ENCODE peak calls at places on chromosomes 16 and 17, in eight cellular contexts. D is brain microvascular endothelial cell, L is AG09309, P is GM23338, Z is left lung, B is body of pancreas, A is thyroid gland, F is heart right ventricle. V is an unnamed sample.

GRCh38 chr17:72151565-72152391 is 31.0 kb downstream of the SOX9 start:
- DNase-seq in D (peak), L (no peak), P (peak), Z (peak), B (peak), A (peak), F (peak), V (no peak)

GRCh38 chr16:86747761-86748160 is 169.4 kb downstream of the FOXL1 start:
- DNase-seq in D (no peak), L (no peak), P (no peak), Z (no peak), B (no peak), A (no peak), F (no peak), V (no peak)

GRCh38 chr16:14286381-14287230 is 215.5 kb downstream of the MRTFB start:
- DNase-seq in D (no peak), L (peak), P (peak), Z (no peak), B (no peak), A (no peak), F (no peak), V (no peak)

GRCh38 chr17:58997756-58998553 is 108.7 kb downstream of the TRIM37 start:
- DNase-seq in D (no peak), L (no peak), P (no peak), Z (no peak), B (no peak), A (no peak), F (no peak), V (no peak)

GRCh38 chr16:718922-719321 is 2.0 kb upstream of the ANTKMT start:
- DNase-seq in D (no peak), L (no peak), P (no peak), Z (no peak), B (no peak), A (no peak), F (no peak), V (no peak)

GRCh38 chr16:89084814-89085612 is 8.6 kb upstream of the ACSF3 start:
- DNase-seq in D (no peak), L (no peak), P (no peak), Z (no peak), B (peak), A (no peak), F (no peak), V (no peak)

GRCh38 chr17:82019905-82020873 is 2.5 kb downstream of the CENPX start:
- DNase-seq in D (no peak), L (no peak), P (peak), Z (no peak), B (peak), A (peak), F (peak), V (peak)

GRCh38 chr16:78609542-78610253 is 510.2 kb downstream of the WWOX start:
- DNase-seq in D (no peak), L (no peak), P (no peak), Z (no peak), B (no peak), A (no peak), F (no peak), V (no peak)

GRCh38 chr17:4721203-4722135 is 9.8 kb upstream of the MED11 start:
- DNase-seq in D (peak), L (no peak), P (no peak), Z (peak), B (peak), A (no peak), F (no peak), V (no peak)

GRCh38 chr16:61791465-61791864 is 244.8 kb downstream of the CDH8 start:
- DNase-seq in D (peak), L (no peak), P (no peak), Z (no peak), B (no peak), A (no peak), F (no peak), V (no peak)

GRCh38 chr17:4469552-4469951 is 29.1 kb upstream of the SPNS2 start:
- DNase-seq in D (no peak), L (no peak), P (no peak), Z (no peak), B (no peak), A (no peak), F (no peak), V (no peak)

GRCh38 chr17:2195729-2196128 is 107.9 kb downstream of the SMG6 start:
- DNase-seq in D (peak), L (no peak), P (no peak), Z (no peak), B (no peak), A (peak), F (no peak), V (no peak)

GRCh38 chr16:81510016-81510415 is 65.4 kb downstream of the CMIP start:
- DNase-seq in D (no peak), L (no peak), P (no peak), Z (no peak), B (no peak), A (no peak), F (no peak), V (no peak)

GRCh38 chr16:58196898-58197313 is 1.0 kb downstream of the CSNK2A2 start:
- DNase-seq in D (no peak), L (no peak), P (peak), Z (no peak), B (no peak), A (no peak), F (no peak), V (no peak)

GRCh38 chr17:7296189-7296861 is 1.9 kb upstream of the YBX2 start:
- DNase-seq in D (peak), L (no peak), P (peak), Z (peak), B (peak), A (peak), F (peak), V (peak)

GRCh38 chr16:13463619-13464018 is 456.3 kb upstream of the ERCC4 start:
- DNase-seq in D (no peak), L (no peak), P (no peak), Z (no peak), B (no peak), A (no peak), F (no peak), V (no peak)

GRCh38 chr17:75876938-75877751 is 1.2 kb downstream of the TRIM47 start:
- DNase-seq in D (peak), L (peak), P (peak), Z (peak), B (peak), A (peak), F (peak), V (no peak)

GRCh38 chr17:75875940-75876189 is 2.5 kb downstream of the TRIM47 start:
- DNase-seq in D (no peak), L (no peak), P (no peak), Z (no peak), B (no peak), A (no peak), F (peak), V (no peak)

GRCh38 chr17:75876190-75876937 is 2.0 kb downstream of the TRIM47 start:
- DNase-seq in D (no peak), L (no peak), P (peak), Z (peak), B (peak), A (peak), F (no peak), V (peak)

GRCh38 chr17:75877752-75878173 is 618 bp downstream of the TRIM47 start:
- DNase-seq in D (peak), L (no peak), P (peak), Z (peak), B (peak), A (peak), F (peak), V (peak)

GRCh38 chr17:75878174-75878998 is at the start of gene TRIM47:
- DNase-seq in D (peak), L (no peak), P (peak), Z (peak), B (peak), A (peak), F (peak), V (no peak)
- TF ChIP-seq CTCF in D (peak), L (peak), P (peak), Z (no peak), B (no peak), A (no peak), F (no peak), V (no peak)

GRCh38 chr16:50152807-50153647 is at the start of gene TENT4B:
- DNase-seq in D (peak), L (no peak), P (peak), Z (peak), B (peak), A (peak), F (peak), V (peak)
- TF ChIP-seq CTCF in D (no peak), L (no peak), P (no peak), Z (no peak), B (no peak), A (no peak), F (no peak), V (no peak)

GRCh38 chr16:68503334-68503733 is 35.8 kb upstream of the ZFP90 start:
- DNase-seq in D (no peak), L (peak), P (no peak), Z (no peak), B (no peak), A (no peak), F (no peak), V (no peak)

GRCh38 chr16:68504066-68504465 is 35.0 kb upstream of the ZFP90 start:
- DNase-seq in D (no peak), L (no peak), P (no peak), Z (no peak), B (no peak), A (no peak), F (no peak), V (no peak)

GRCh38 chr16:68496689-68497088 is 42.4 kb upstream of the ZFP90 start:
- DNase-seq in D (no peak), L (no peak), P (no peak), Z (no peak), B (no peak), A (no peak), F (no peak), V (no peak)

GRCh38 chr16:68493412-68494070 is 45.2 kb upstream of the SMPD3 start:
- DNase-seq in D (no peak), L (no peak), P (no peak), Z (no peak), B (no peak), A (no peak), F (no peak), V (no peak)

DNA sequence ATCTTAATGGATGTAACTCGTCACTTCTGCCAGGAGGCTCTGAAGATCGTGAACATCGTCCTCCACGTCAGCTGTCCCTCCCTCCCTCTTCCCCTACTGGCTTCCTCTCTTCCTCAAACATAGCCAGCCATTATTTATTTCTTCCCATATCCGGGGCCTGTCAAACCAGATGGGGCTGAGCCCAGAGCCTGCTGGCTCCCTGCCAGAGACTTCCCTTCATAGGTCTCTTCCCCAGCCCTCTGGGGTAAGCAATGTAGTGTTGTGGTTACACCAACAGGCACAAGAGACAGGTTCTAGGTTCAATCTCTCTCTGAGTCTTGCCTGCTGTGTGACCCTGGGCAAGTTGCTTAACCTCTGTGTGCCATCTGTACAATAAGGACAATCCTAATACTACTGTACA is 40.1 kb upstream of the ZFP90 start:
- DNase-seq in D (no peak), L (no peak), P (no peak), Z (no peak), B (no peak), A (no peak), F (no peak), V (no peak)
- TF ChIP-seq CTCF in D (no peak), L (no peak), P (no peak), Z (no peak), B (no peak), A (no peak), F (no peak), V (no peak)

GRCh38 chr17:41486809-41487530 is 2.7 kb downstream of the KRT36 start:
- DNase-seq in D (no peak), L (no peak), P (peak), Z (peak), B (peak), A (no peak), F (no peak), V (no peak)
- TF ChIP-seq CTCF in D (peak), L (peak), P (peak), Z (peak), B (peak), A (no peak), F (no peak), V (no peak)

GRCh38 chr17:63568563-63568962 is 18.3 kb downstream of the DCAF7 start:
- DNase-seq in D (no peak), L (no peak), P (no peak), Z (no peak), B (no peak), A (no peak), F (no peak), V (no peak)
- TF ChIP-seq CTCF in D (no peak), L (no peak), P (no peak), Z (no peak), B (no peak), A (no peak), F (no peak), V (no peak)